ENCODE peak calls at places on chromosomes 13 and 19, in ten cellular contexts. N, T, S, F, Y, K, V, M, L and D are unnamed samples.

GRCh38 chr13:55106509-55106908 is 2034.2 kb upstream of the PRR20A start:
- DNase-seq in M (no peak), N (no peak), F (no peak), L (no peak), T (no peak), Y (no peak), V (no peak), S (no peak), K (no peak), D (no peak)

GRCh38 chr13:64314286-64314685 is 2898.6 kb upstream of the PCDH20 start:
- DNase-seq in S (no peak), K (no peak), V (no peak), T (no peak), Y (no peak), M (no peak), F (no peak), L (no peak), N (no peak), D (no peak)

GRCh38 chr19:18814063-18814462 is 17.7 kb upstream of the UPF1 start:
- DNase-seq in V (no peak), T (no peak), Y (no peak), S (no peak), K (no peak), L (no peak), N (no peak), M (no peak), F (no peak), D (no peak)

GRCh38 chr19:48631254-48631653 is 5.9 kb downstream of the DBP start:
- DNase-seq in M (no peak), Y (peak; percentile 70), T (no peak), K (no peak), L (no peak), V (no peak), N (no peak), F (no peak), S (no peak), D (no peak)

GRCh38 chr19:5809469-5809868 is 4.6 kb downstream of the NRTN start:
- DNase-seq in S (no peak), F (no peak), Y (no peak), T (no peak), V (no peak), N (no peak), L (no peak), K (no peak), M (no peak), D (no peak)

GRCh38 chr19:5149930-5150329 is 181.0 kb downstream of the KDM4B start:
- DNase-seq in F (no peak), S (no peak), M (no peak), V (no peak), T (no peak), K (no peak), Y (no peak), N (no peak), L (no peak), D (no peak)

GRCh38 chr13:28641600-28641926 is 17.4 kb upstream of the POMP start:
- DNase-seq in Y (no peak), K (no peak), M (no peak), F (no peak), L (no peak), N (no peak), V (no peak), T (no peak), S (no peak), D (no peak)

GRCh38 chr13:44300895-44301638 is 72.6 kb upstream of the SERP2 start:
- DNase-seq in K (no peak), M (peak; percentile 58), T (no peak), S (no peak), N (no peak), F (peak; percentile 49), Y (peak; percentile 90), V (peak; percentile 73), L (peak; percentile 74), D (peak; percentile 36)

GRCh38 chr13:20945952-20946383 is 43.4 kb upstream of the XPO4 start:
- DNase-seq in M (no peak), N (no peak), V (no peak), T (no peak), S (no peak), Y (no peak), L (peak; percentile 26), K (no peak), F (peak; percentile 51), D (no peak)

GRCh38 chr13:43132911-43133310 is 109.5 kb downstream of the DNAJC15 start:
- DNase-seq in N (no peak), K (no peak), S (no peak), T (no peak), F (no peak), Y (no peak), V (no peak), M (no peak), L (no peak), D (no peak)

GRCh38 chr13:111905609-111905945 is 161.4 kb upstream of the SOX1 start:
- DNase-seq in Y (no peak), S (no peak), T (no peak), N (no peak), M (no peak), F (no peak), K (no peak), L (no peak), V (no peak), D (no peak)

GRCh38 chr19:15297416-15298224 is 34.7 kb downstream of the BRD4 start:
- DNase-seq in K (peak; percentile 78), L (no peak), M (peak; percentile 46), N (no peak), V (peak; percentile 71), Y (no peak), T (no peak), S (no peak), F (no peak), D (peak; percentile 59)

GRCh38 chr13:99796175-99796819 is 175.3 kb downstream of the ZIC5 start:
- DNase-seq in T (no peak), N (no peak), S (no peak), Y (peak; percentile 43), M (peak; percentile 21), F (no peak), L (no peak), V (no peak), K (peak; percentile 69), D (no peak)

GRCh38 chr19:47239610-47240296 is 8.8 kb upstream of the BBC3 start:
- DNase-seq in S (no peak), L (no peak), T (no peak), N (no peak), V (no peak), K (peak; percentile 69), M (no peak), Y (peak; percentile 71), F (no peak), D (no peak)

GRCh38 chr19:4260605-4261191 is 13.8 kb downstream of the YJU2 start:
- DNase-seq in Y (no peak), T (no peak), F (no peak), L (no peak), K (no peak), M (no peak), V (no peak), S (no peak), N (no peak), D (no peak)

GRCh38 chr19:15280048-15280725 is 47.9 kb upstream of the EPHX3 start:
- DNase-seq in F (no peak), S (no peak), Y (peak; percentile 58), K (no peak), V (no peak), N (no peak), M (no peak), T (no peak), L (no peak), D (no peak)

GRCh38 chr13:62387642-62388041 is 972.0 kb upstream of the PCDH20 start:
- DNase-seq in F (no peak), N (no peak), M (no peak), S (no peak), K (peak; percentile 6), L (no peak), Y (no peak), V (no peak), T (no peak), D (peak; percentile 2)

GRCh38 chr13:84445776-84446175 is 563.5 kb upstream of the SLITRK1 start:
- DNase-seq in S (no peak), L (no peak), M (no peak), Y (no peak), T (no peak), F (no peak), K (no peak), V (no peak), N (no peak), D (no peak)

GRCh38 chr19:1812426-1813196 is 535 bp upstream of the ATP8B3 start:
- DNase-seq in Y (peak; percentile 97), T (peak; percentile 62), N (peak; percentile 80), F (peak; percentile 98), L (peak; percentile 91), M (peak; percentile 96), K (peak; percentile 93), V (peak; percentile 88), S (peak; percentile 64), D (peak; percentile 95)

GRCh38 chr19:50897612-50898011 is 13.6 kb downstream of the KLK4 start:
- DNase-seq in S (no peak), Y (no peak), K (no peak), N (no peak), M (no peak), T (no peak), L (no peak), F (no peak), V (no peak), D (no peak)

GRCh38 chr19:33339750-33340029 is 33.8 kb upstream of the CEBPG start:
- DNase-seq in K (no peak), F (no peak), Y (no peak), N (no peak), T (no peak), S (no peak), M (no peak), L (no peak), V (no peak), D (no peak)

GRCh38 chr19:7894612-7895309 is 6.5 kb downstream of the LRRC8E start:
- DNase-seq in V (peak; percentile 52), F (peak; percentile 59), K (peak; percentile 5), T (no peak), Y (no peak), S (no peak), M (no peak), L (no peak), N (no peak), D (no peak)

GRCh38 chr19:47824396-47824795 is 2.7 kb downstream of the CRX start:
- DNase-seq in Y (no peak), M (no peak), S (no peak), V (no peak), K (no peak), T (no peak), L (no peak), N (no peak), F (no peak), D (no peak)

GRCh38 chr13:43077446-43077845 is 54.1 kb downstream of the DNAJC15 start:
- DNase-seq in Y (no peak), M (no peak), L (no peak), V (no peak), T (no peak), F (no peak), K (no peak), S (no peak), N (no peak), D (no peak)

GRCh38 chr19:13826652-13827235 is 31.5 kb downstream of the ZSWIM4 start:
- DNase-seq in V (no peak), N (no peak), F (no peak), K (no peak), T (no peak), S (no peak), L (no peak), Y (no peak), M (no peak), D (no peak)

GRCh38 chr13:111968611-111969010 is 98.3 kb upstream of the SOX1 start:
- DNase-seq in S (no peak), M (no peak), N (no peak), Y (no peak), F (no peak), K (no peak), L (no peak), V (no peak), T (no peak), D (no peak)

GRCh38 chr19:46546194-46546896 is 50.7 kb upstream of the PNMA8B start:
- DNase-seq in Y (peak; percentile 61), V (peak; percentile 74), M (peak; percentile 57), T (no peak), F (peak; percentile 70), N (no peak), K (peak; percentile 86), S (no peak), L (peak; percentile 28), D (no peak)

GRCh38 chr13:106569233-106570095 is 1.5 kb upstream of the ARGLU1 start:
- DNase-seq in T (no peak), N (no peak), Y (peak; percentile 17), F (no peak), K (peak; percentile 44), L (no peak), M (no peak), V (no peak), S (no peak), D (no peak)